ENCODE peak calls at places on chromosome 13, in eight cellular contexts. J is iris pigment epithelial cell; D is T-helper 17 cell; K is brain microvascular endothelial cell; P is T-helper 2 cell; R is activated naive CD4-positive, alpha-beta T cell treated with anti-CD3 and anti-CD28 coated beads, Interleukin-2, amount 10 ng/mL, durations not matched to agents 7 days and 5 days; Z is A172; V is CD8-positive, alpha-beta memory T cell. N is an unnamed sample.
A peak's percentile ranks its signal among the peaks of the same experiment; 100 is the strongest.

GRCh38 chr13:96821381-96821780 is 172.9 kb downstream of the OXGR1 start:
- DNase-seq in P (no peak), Z (no peak), J (peak; percentile 41), K (peak; percentile 21), V (no peak), R (no peak), D (no peak), N (peak; percentile 48)

GRCh38 chr13:47158583-47158982 is 261.7 kb upstream of the HTR2A start:
- DNase-seq in K (no peak), V (no peak), R (no peak), Z (no peak), D (no peak), J (no peak), P (no peak), N (no peak)

GRCh38 chr13:42221321-42221720 is 50.6 kb upstream of the AKAP11 start:
- DNase-seq in J (no peak), Z (no peak), V (no peak), R (no peak), P (no peak), D (no peak), K (no peak), N (no peak)

GRCh38 chr13:49097374-49097773 is 121.7 kb downstream of the FNDC3A start:
- DNase-seq in R (no peak), V (no peak), J (peak; percentile 68), K (peak; percentile 40), D (no peak), P (no peak), Z (no peak), N (peak; percentile 46)

GRCh38 chr13:105638446-105638845 is 897.0 kb downstream of the EFNB2 start:
- DNase-seq in P (no peak), K (peak; percentile 32), D (no peak), R (no peak), Z (no peak), V (no peak), J (peak; percentile 45), N (peak; percentile 1)

GRCh38 chr13:111123221-111123620 is 8.1 kb downstream of the ARHGEF7 start:
- DNase-seq in R (no peak), D (no peak), Z (no peak), K (no peak), V (no peak), P (no peak), J (no peak), N (no peak)

GRCh38 chr13:23778007-23778687 is 111.1 kb downstream of the MIPEP start:
- DNase-seq in P (no peak), J (peak; percentile 28), V (no peak), Z (no peak), K (no peak), R (no peak), D (no peak), N (peak; percentile 43)

GRCh38 chr13:107348931-107349330 is 781.0 kb upstream of the ARGLU1 start:
- DNase-seq in K (no peak), V (no peak), Z (no peak), D (no peak), J (peak; percentile 78), R (no peak), P (no peak), N (peak; percentile 6)